ENCODE peak calls at places on chromosomes 4 and X, in nine cellular contexts. One of them, this sample, is unnamed.

GRCh38 chr4:109026588-109026987 is 263.7 kb upstream of the ETNPPL start:
- DNase-seq in SW480: no peak
- DNase-seq in activated T-helper 1 cell treated with Interleukin-2 at 50 U/mL for 16 hours: no peak
- DNase-seq in central memory CD8-positive, alpha-beta T cell: no peak
- DNase-seq in HS-5: no peak
- DNase-seq in activated T-helper 2 cell treated with anti-CD3 and anti-CD28 coated beads, Interferon-gamma antibody, Interleukin-2, Interleukin-4, amounts not matched to agents 10 μg/mL and 5 μg/mL and 100 μg/mL, durations not matched to agents 14 hours and 24 hours and 36 hours: no peak
- DNase-seq in GM23338: no peak
- DNase-seq in stimulated activated CD8-positive, alpha-beta memory T cell treated with anti-CD3 and anti-CD28 coated beads, Interleukin-12 subunit alpha, Interleukin-12 subunit beta, amount 100 ng/mL, for 4 hours: no peak
- DNase-seq in H7: no peak
- DNase-seq in this sample: peak; percentile 9

GRCh38 chr4:128517739-128518510 is 230.3 kb upstream of the PGRMC2 start:
- DNase-seq in SW480: peak; percentile 75
- DNase-seq in activated T-helper 1 cell treated with Interleukin-2 at 50 U/mL for 16 hours: no peak
- DNase-seq in central memory CD8-positive, alpha-beta T cell: no peak
- DNase-seq in HS-5: peak; percentile 95
- DNase-seq in activated T-helper 2 cell treated with anti-CD3 and anti-CD28 coated beads, Interferon-gamma antibody, Interleukin-2, Interleukin-4, amounts not matched to agents 10 μg/mL and 5 μg/mL and 100 μg/mL, durations not matched to agents 14 hours and 24 hours and 36 hours: no peak
- DNase-seq in GM23338: peak; percentile 43
- DNase-seq in stimulated activated CD8-positive, alpha-beta memory T cell treated with anti-CD3 and anti-CD28 coated beads, Interleukin-12 subunit alpha, Interleukin-12 subunit beta, amount 100 ng/mL, for 4 hours: no peak
- DNase-seq in H7: no peak
- DNase-seq in this sample: peak; percentile 90

GRCh38 chr4:74661427-74662171 is 132.7 kb downstream of the BTC start:
- DNase-seq in SW480: no peak
- DNase-seq in activated T-helper 1 cell treated with Interleukin-2 at 50 U/mL for 16 hours: no peak
- DNase-seq in central memory CD8-positive, alpha-beta T cell: no peak
- DNase-seq in HS-5: no peak
- DNase-seq in activated T-helper 2 cell treated with anti-CD3 and anti-CD28 coated beads, Interferon-gamma antibody, Interleukin-2, Interleukin-4, amounts not matched to agents 10 μg/mL and 5 μg/mL and 100 μg/mL, durations not matched to agents 14 hours and 24 hours and 36 hours: no peak
- DNase-seq in GM23338: no peak
- DNase-seq in stimulated activated CD8-positive, alpha-beta memory T cell treated with anti-CD3 and anti-CD28 coated beads, Interleukin-12 subunit alpha, Interleukin-12 subunit beta, amount 100 ng/mL, for 4 hours: no peak
- DNase-seq in H7: no peak
- DNase-seq in this sample: peak; percentile 78

GRCh38 chr4:114698256-114698655 is 99.6 kb downstream of the UGT8 start:
- DNase-seq in SW480: no peak
- DNase-seq in activated T-helper 1 cell treated with Interleukin-2 at 50 U/mL for 16 hours: no peak
- DNase-seq in central memory CD8-positive, alpha-beta T cell: no peak
- DNase-seq in HS-5: no peak
- DNase-seq in activated T-helper 2 cell treated with anti-CD3 and anti-CD28 coated beads, Interferon-gamma antibody, Interleukin-2, Interleukin-4, amounts not matched to agents 10 μg/mL and 5 μg/mL and 100 μg/mL, durations not matched to agents 14 hours and 24 hours and 36 hours: no peak
- DNase-seq in GM23338: no peak
- DNase-seq in stimulated activated CD8-positive, alpha-beta memory T cell treated with anti-CD3 and anti-CD28 coated beads, Interleukin-12 subunit alpha, Interleukin-12 subunit beta, amount 100 ng/mL, for 4 hours: no peak
- DNase-seq in H7: no peak
- DNase-seq in this sample: no peak

GRCh38 chrX:16771483-16772398 is 14.5 kb upstream of the TXLNG start:
- DNase-seq in SW480: peak; percentile 89
- DNase-seq in activated T-helper 1 cell treated with Interleukin-2 at 50 U/mL for 16 hours: no peak
- DNase-seq in central memory CD8-positive, alpha-beta T cell: no peak
- DNase-seq in HS-5: peak; percentile 39
- DNase-seq in activated T-helper 2 cell treated with anti-CD3 and anti-CD28 coated beads, Interferon-gamma antibody, Interleukin-2, Interleukin-4, amounts not matched to agents 10 μg/mL and 5 μg/mL and 100 μg/mL, durations not matched to agents 14 hours and 24 hours and 36 hours: no peak
- DNase-seq in GM23338: peak; percentile 77
- DNase-seq in stimulated activated CD8-positive, alpha-beta memory T cell treated with anti-CD3 and anti-CD28 coated beads, Interleukin-12 subunit alpha, Interleukin-12 subunit beta, amount 100 ng/mL, for 4 hours: no peak
- DNase-seq in H7: peak; percentile 75
- DNase-seq in this sample: peak; percentile 29

GRCh38 chr4:21543514-21543913 is 405.1 kb downstream of the KCNIP4 start:
- DNase-seq in SW480: no peak
- DNase-seq in activated T-helper 1 cell treated with Interleukin-2 at 50 U/mL for 16 hours: no peak
- DNase-seq in central memory CD8-positive, alpha-beta T cell: no peak
- DNase-seq in HS-5: no peak
- DNase-seq in activated T-helper 2 cell treated with anti-CD3 and anti-CD28 coated beads, Interferon-gamma antibody, Interleukin-2, Interleukin-4, amounts not matched to agents 10 μg/mL and 5 μg/mL and 100 μg/mL, durations not matched to agents 14 hours and 24 hours and 36 hours: no peak
- DNase-seq in GM23338: peak; percentile 67
- DNase-seq in stimulated activated CD8-positive, alpha-beta memory T cell treated with anti-CD3 and anti-CD28 coated beads, Interleukin-12 subunit alpha, Interleukin-12 subunit beta, amount 100 ng/mL, for 4 hours: no peak
- DNase-seq in H7: peak; percentile 0
- DNase-seq in this sample: no peak

GRCh38 chrX:2658585-2659292 is 32.4 kb upstream of the CD99 start:
- DNase-seq in SW480: no peak
- DNase-seq in activated T-helper 1 cell treated with Interleukin-2 at 50 U/mL for 16 hours: no peak
- DNase-seq in central memory CD8-positive, alpha-beta T cell: no peak
- DNase-seq in HS-5: no peak
- DNase-seq in activated T-helper 2 cell treated with anti-CD3 and anti-CD28 coated beads, Interferon-gamma antibody, Interleukin-2, Interleukin-4, amounts not matched to agents 10 μg/mL and 5 μg/mL and 100 μg/mL, durations not matched to agents 14 hours and 24 hours and 36 hours: no peak
- DNase-seq in GM23338: peak; percentile 24
- DNase-seq in stimulated activated CD8-positive, alpha-beta memory T cell treated with anti-CD3 and anti-CD28 coated beads, Interleukin-12 subunit alpha, Interleukin-12 subunit beta, amount 100 ng/mL, for 4 hours: no peak
- DNase-seq in H7: no peak
- DNase-seq in this sample: no peak

GRCh38 chr4:142532054-142532453 is 314.0 kb downstream of the INPP4B start:
- DNase-seq in SW480: no peak
- DNase-seq in activated T-helper 1 cell treated with Interleukin-2 at 50 U/mL for 16 hours: no peak
- DNase-seq in central memory CD8-positive, alpha-beta T cell: no peak
- DNase-seq in HS-5: no peak
- DNase-seq in activated T-helper 2 cell treated with anti-CD3 and anti-CD28 coated beads, Interferon-gamma antibody, Interleukin-2, Interleukin-4, amounts not matched to agents 10 μg/mL and 5 μg/mL and 100 μg/mL, durations not matched to agents 14 hours and 24 hours and 36 hours: no peak
- DNase-seq in GM23338: peak; percentile 21
- DNase-seq in stimulated activated CD8-positive, alpha-beta memory T cell treated with anti-CD3 and anti-CD28 coated beads, Interleukin-12 subunit alpha, Interleukin-12 subunit beta, amount 100 ng/mL, for 4 hours: no peak
- DNase-seq in H7: no peak
- DNase-seq in this sample: no peak

GRCh38 chrX:16212024-16212423 is 44.7 kb downstream of the MAGEB17 start:
- DNase-seq in SW480: no peak
- DNase-seq in activated T-helper 1 cell treated with Interleukin-2 at 50 U/mL for 16 hours: no peak
- DNase-seq in central memory CD8-positive, alpha-beta T cell: no peak
- DNase-seq in HS-5: no peak
- DNase-seq in activated T-helper 2 cell treated with anti-CD3 and anti-CD28 coated beads, Interferon-gamma antibody, Interleukin-2, Interleukin-4, amounts not matched to agents 10 μg/mL and 5 μg/mL and 100 μg/mL, durations not matched to agents 14 hours and 24 hours and 36 hours: no peak
- DNase-seq in GM23338: no peak
- DNase-seq in stimulated activated CD8-positive, alpha-beta memory T cell treated with anti-CD3 and anti-CD28 coated beads, Interleukin-12 subunit alpha, Interleukin-12 subunit beta, amount 100 ng/mL, for 4 hours: no peak
- DNase-seq in H7: no peak
- DNase-seq in this sample: peak; percentile 21

GRCh38 chrX:43973249-43973672 is at the start of gene NDP:
- DNase-seq in SW480: peak; percentile 33
- DNase-seq in activated T-helper 1 cell treated with Interleukin-2 at 50 U/mL for 16 hours: no peak
- DNase-seq in central memory CD8-positive, alpha-beta T cell: no peak
- DNase-seq in HS-5: no peak
- DNase-seq in activated T-helper 2 cell treated with anti-CD3 and anti-CD28 coated beads, Interferon-gamma antibody, Interleukin-2, Interleukin-4, amounts not matched to agents 10 μg/mL and 5 μg/mL and 100 μg/mL, durations not matched to agents 14 hours and 24 hours and 36 hours: no peak
- DNase-seq in GM23338: peak; percentile 37
- DNase-seq in stimulated activated CD8-positive, alpha-beta memory T cell treated with anti-CD3 and anti-CD28 coated beads, Interleukin-12 subunit alpha, Interleukin-12 subunit beta, amount 100 ng/mL, for 4 hours: no peak
- DNase-seq in H7: no peak
- DNase-seq in this sample: peak; percentile 55

GRCh38 chr4:95181446-95182306 is 367.1 kb downstream of the UNC5C start:
- DNase-seq in SW480: no peak
- DNase-seq in activated T-helper 1 cell treated with Interleukin-2 at 50 U/mL for 16 hours: no peak
- DNase-seq in central memory CD8-positive, alpha-beta T cell: no peak
- DNase-seq in HS-5: no peak
- DNase-seq in activated T-helper 2 cell treated with anti-CD3 and anti-CD28 coated beads, Interferon-gamma antibody, Interleukin-2, Interleukin-4, amounts not matched to agents 10 μg/mL and 5 μg/mL and 100 μg/mL, durations not matched to agents 14 hours and 24 hours and 36 hours: no peak
- DNase-seq in GM23338: peak; percentile 77
- DNase-seq in stimulated activated CD8-positive, alpha-beta memory T cell treated with anti-CD3 and anti-CD28 coated beads, Interleukin-12 subunit alpha, Interleukin-12 subunit beta, amount 100 ng/mL, for 4 hours: no peak
- DNase-seq in H7: peak; percentile 64
- DNase-seq in this sample: peak; percentile 68

GRCh38 chr4:153555730-153556440 is 89.7 kb downstream of the TMEM131L start:
- DNase-seq in SW480: no peak
- DNase-seq in activated T-helper 1 cell treated with Interleukin-2 at 50 U/mL for 16 hours: no peak
- DNase-seq in central memory CD8-positive, alpha-beta T cell: no peak
- DNase-seq in HS-5: no peak
- DNase-seq in activated T-helper 2 cell treated with anti-CD3 and anti-CD28 coated beads, Interferon-gamma antibody, Interleukin-2, Interleukin-4, amounts not matched to agents 10 μg/mL and 5 μg/mL and 100 μg/mL, durations not matched to agents 14 hours and 24 hours and 36 hours: no peak
- DNase-seq in GM23338: no peak
- DNase-seq in stimulated activated CD8-positive, alpha-beta memory T cell treated with anti-CD3 and anti-CD28 coated beads, Interleukin-12 subunit alpha, Interleukin-12 subunit beta, amount 100 ng/mL, for 4 hours: no peak
- DNase-seq in H7: no peak
- DNase-seq in this sample: peak; percentile 47